ENCODE peak calls at places on chromosome 5, in six cellular contexts. K, H, R, G, M and Z are unnamed samples.

GRCh38 chr5:143054480-143054941 is 284.3 kb downstream of the ARHGAP26 start:
- DNase-seq in K (no peak), H (no peak), R (no peak), G (peak; percentile 53), M (peak; percentile 43), Z (no peak)

GRCh38 chr5:171308453-171309275 is at the start of gene TLX3:
- DNase-seq in K (no peak), H (no peak), R (no peak), G (no peak), M (no peak), Z (no peak)

GRCh38 chr5:14062178-14062577 is 81.0 kb upstream of the TRIO start:
- DNase-seq in K (no peak), H (peak; percentile 31), R (no peak), G (peak; percentile 46), M (no peak), Z (no peak)

GRCh38 chr5:54273715-54274114 is 36.7 kb downstream of the ARL15 start:
- DNase-seq in K (no peak), H (no peak), R (no peak), G (no peak), M (no peak), Z (no peak)

GRCh38 chr5:132263548-132264261 is 6.2 kb downstream of the PDLIM4 start:
- DNase-seq in K (no peak), H (peak; percentile 99), R (peak; percentile 75), G (peak; percentile 91), M (peak; percentile 18), Z (no peak)

GRCh38 chr5:10703676-10704075 is 57.4 kb downstream of the DAP start:
- DNase-seq in K (no peak), H (no peak), R (no peak), G (peak; percentile 34), M (peak; percentile 80), Z (no peak)

GRCh38 chr5:179166886-179167841 is 107.0 kb downstream of the ZNF354C start:
- DNase-seq in K (peak; percentile 85), H (peak; percentile 74), R (peak; percentile 29), G (no peak), M (peak; percentile 29), Z (no peak)

GRCh38 chr5:173208296-173208695 is 26.7 kb downstream of the NKX2-5 start:
- DNase-seq in K (no peak), H (no peak), R (no peak), G (no peak), M (no peak), Z (no peak)

GRCh38 chr5:157594237-157594636 is 18.7 kb upstream of the ADAM19 start:
- DNase-seq in K (no peak), H (peak; percentile 59), R (no peak), G (no peak), M (no peak), Z (no peak)

GRCh38 chr5:76641514-76642120 is 18.4 kb upstream of the F2RL2 start:
- DNase-seq in K (peak; percentile 48), H (peak; percentile 81), R (peak; percentile 71), G (peak; percentile 83), M (peak; percentile 77), Z (no peak)

GRCh38 chr5:137137013-137137632 is 362.0 kb downstream of the SPOCK1 start:
- DNase-seq in K (no peak), H (peak; percentile 17), R (no peak), G (no peak), M (no peak), Z (no peak)

GRCh38 chr5:169435506-169436230 is 134.7 kb upstream of the SLIT3 start:
- DNase-seq in K (no peak), H (peak; percentile 45), R (no peak), G (no peak), M (no peak), Z (no peak)

GRCh38 chr5:36373527-36374086 is 71.9 kb upstream of the RANBP3L start:
- DNase-seq in K (no peak), H (peak; percentile 97), R (peak; percentile 66), G (peak; percentile 99), M (peak; percentile 34), Z (no peak)

GRCh38 chr5:43121565-43122484 is 1.1 kb downstream of the ZNF131 start:
- DNase-seq in K (no peak), H (peak; percentile 76), R (peak; percentile 23), G (peak; percentile 43), M (peak; percentile 41), Z (no peak)

GRCh38 chr5:21654-22233 is 70.2 kb upstream of the PLEKHG4B start:
- DNase-seq in K (no peak), H (peak; percentile 17), R (no peak), G (peak; percentile 51), M (no peak), Z (no peak)

GRCh38 chr5:23014251-23014650 is 161.1 kb upstream of the CDH12 start:
- DNase-seq in K (no peak), H (no peak), R (no peak), G (no peak), M (no peak), Z (peak; percentile 78)

GRCh38 chr5:144065766-144066165 is 104.7 kb downstream of the YIPF5 start:
- DNase-seq in K (no peak), H (no peak), R (no peak), G (no peak), M (no peak), Z (no peak)

GRCh38 chr5:33641722-33642505 is 201.1 kb downstream of the TARS1 start:
- DNase-seq in K (no peak), H (no peak), R (no peak), G (no peak), M (no peak), Z (no peak)

GRCh38 chr5:172002310-172002709 is 4.1 kb downstream of the FBXW11 start:
- DNase-seq in K (no peak), H (peak; percentile 37), R (no peak), G (peak; percentile 51), M (no peak), Z (no peak)

GRCh38 chr5:35114698-35115097 is 66.9 kb upstream of the AGXT2 start:
- DNase-seq in K (no peak), H (no peak), R (no peak), G (no peak), M (peak; percentile 52), Z (no peak)

GRCh38 chr5:76785493-76785892 is 33.3 kb upstream of the F2RL1 start:
- DNase-seq in K (no peak), H (peak; percentile 51), R (no peak), G (peak; percentile 61), M (peak; percentile 69), Z (no peak)

GRCh38 chr5:9644630-9645029 is 14.5 kb upstream of the TAS2R1 start:
- DNase-seq in K (no peak), H (no peak), R (no peak), G (no peak), M (no peak), Z (no peak)

GRCh38 chr5:178221203-178221771 is 11.3 kb downstream of the PHYKPL start:
- DNase-seq in K (no peak), H (no peak), R (no peak), G (no peak), M (no peak), Z (no peak)

GRCh38 chr5:97751556-97751955 is 568.5 kb upstream of the RIOK2 start:
- DNase-seq in K (no peak), H (no peak), R (no peak), G (no peak), M (no peak), Z (no peak)

GRCh38 chr5:166926098-166926497 is 1365.3 kb upstream of the WWC1 start:
- DNase-seq in K (no peak), H (no peak), R (no peak), G (no peak), M (no peak), Z (no peak)

GRCh38 chr5:73307645-73308346 is 134.8 kb downstream of the TMEM174 start:
- DNase-seq in K (no peak), H (no peak), R (no peak), G (no peak), M (no peak), Z (no peak)

GRCh38 chr5:139689631-139690384 is 41.7 kb downstream of the CXXC5 start:
- DNase-seq in K (no peak), H (no peak), R (no peak), G (peak; percentile 66), M (peak; percentile 57), Z (no peak)